ENCODE peak calls at places on chromosome 10, in seven cellular contexts. Q, U, K, G, C, L and A are unnamed samples.
A peak's percentile ranks its signal among the peaks of the same experiment; 100 is the strongest.

GRCh38 chr10:45457487-45457886 is 83.5 kb downstream of the ALOX5 start:
- DNase-seq in Q (no peak), U (no peak), K (no peak), G (no peak), C (no peak), L (no peak), A (no peak)

GRCh38 chr10:53601260-53601875 is 828.8 kb upstream of the MBL2 start:
- DNase-seq in Q (no peak), U (no peak), K (no peak), G (no peak), C (no peak), L (peak; percentile 54), A (peak; percentile 6)

GRCh38 chr10:90571876-90572275 is 286.0 kb downstream of the HTR7 start:
- DNase-seq in Q (no peak), U (no peak), K (no peak), G (no peak), C (no peak), L (no peak), A (no peak)

GRCh38 chr10:970311-971149 is 17.7 kb upstream of the GTPBP4 start:
- DNase-seq in Q (no peak), U (no peak), K (no peak), G (no peak), C (no peak), L (peak; percentile 9), A (no peak)

GRCh38 chr10:96863922-96864543 is 31.9 kb downstream of the LCOR start:
- DNase-seq in Q (peak; percentile 21), U (no peak), K (no peak), G (no peak), C (no peak), L (peak; percentile 28), A (no peak)

GRCh38 chr10:114719311-114719710 is 61.2 kb upstream of the ABLIM1 start:
- DNase-seq in Q (no peak), U (no peak), K (no peak), G (no peak), C (no peak), L (no peak), A (no peak)

GRCh38 chr10:93406367-93407145 is 75.6 kb downstream of the MYOF start:
- DNase-seq in Q (no peak), U (no peak), K (no peak), G (no peak), C (no peak), L (peak; percentile 57), A (no peak)

GRCh38 chr10:97016728-97017473 is 168.9 kb downstream of the SLIT1 start:
- DNase-seq in Q (no peak), U (peak; percentile 38), K (no peak), G (no peak), C (no peak), L (no peak), A (no peak)

GRCh38 chr10:69869291-69869841 is 67.7 kb downstream of the COL13A1 start:
- DNase-seq in Q (no peak), U (no peak), K (no peak), G (no peak), C (no peak), L (peak; percentile 67), A (no peak)

GRCh38 chr10:62005281-62005680 is 103.8 kb downstream of the ARID5B start:
- DNase-seq in Q (no peak), U (no peak), K (no peak), G (no peak), C (no peak), L (no peak), A (no peak)

GRCh38 chr10:33945051-33945450 is 610.6 kb upstream of the NRP1 start:
- DNase-seq in Q (no peak), U (no peak), K (no peak), G (no peak), C (no peak), L (no peak), A (no peak)

GRCh38 chr10:13891542-13892431 is 305.0 kb downstream of the PRPF18 start:
- DNase-seq in Q (no peak), U (peak; percentile 74), K (no peak), G (no peak), C (no peak), L (peak; percentile 34), A (no peak)

GRCh38 chr10:69734797-69735468 is 66.8 kb upstream of the COL13A1 start:
- DNase-seq in Q (no peak), U (no peak), K (peak; percentile 36), G (no peak), C (no peak), L (no peak), A (peak; percentile 11)

GRCh38 chr10:35925511-35925910 is 283.4 kb upstream of the FZD8 start:
- DNase-seq in Q (no peak), U (no peak), K (no peak), G (no peak), C (no peak), L (peak; percentile 25), A (no peak)

GRCh38 chr10:52652431-52653220 is 120.0 kb downstream of the MBL2 start:
- DNase-seq in Q (no peak), U (no peak), K (no peak), G (no peak), C (no peak), L (peak; percentile 13), A (no peak)

GRCh38 chr10:85265121-85265520 is 936.7 kb downstream of the CCSER2 start:
- DNase-seq in Q (no peak), U (no peak), K (no peak), G (no peak), C (no peak), L (no peak), A (no peak)

GRCh38 chr10:124233546-124234138 is 140.2 kb upstream of the CHST15 start:
- DNase-seq in Q (no peak), U (no peak), K (no peak), G (no peak), C (no peak), L (no peak), A (no peak)

GRCh38 chr10:102327002-102327401 is 68.5 kb upstream of the NFKB2 start:
- DNase-seq in Q (no peak), U (no peak), K (peak; percentile 88), G (no peak), C (no peak), L (no peak), A (no peak)

GRCh38 chr10:45673074-45673628 is 579 bp upstream of the ZFAND4 start:
- DNase-seq in Q (no peak), U (no peak), K (peak; percentile 55), G (peak; percentile 38), C (no peak), L (no peak), A (no peak)

GRCh38 chr10:69146756-69147155 is 22.8 kb downstream of the VPS26A start:
- DNase-seq in Q (no peak), U (no peak), K (no peak), G (no peak), C (no peak), L (no peak), A (no peak)

DNA sequence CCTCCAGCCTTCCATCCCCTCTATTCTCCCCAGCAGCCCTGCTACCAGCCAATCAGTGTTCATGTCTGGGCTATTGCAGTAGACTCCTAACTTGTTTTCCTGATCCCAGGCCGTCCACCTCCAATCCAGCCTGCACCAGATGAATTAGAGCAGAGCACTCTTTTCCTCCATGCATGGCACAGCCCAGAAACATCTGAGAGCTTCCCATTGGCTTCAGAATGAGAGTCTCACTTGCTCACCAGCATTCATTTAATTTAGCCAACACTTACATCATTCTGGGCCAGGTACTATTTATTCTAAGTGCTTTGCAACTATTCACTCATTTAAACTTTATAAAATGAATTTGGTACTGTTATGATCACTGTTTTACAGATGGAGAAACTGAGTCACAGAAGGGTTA is 51.4 kb upstream of the DUSP5 start:
- DNase-seq in Q (no peak), U (no peak), K (no peak), G (no peak), C (no peak), L (no peak), A (no peak)
- H3K4me3 ChIP-seq in Q (no peak overlapping the region), U (no peak overlapping the region), K (no peak overlapping the region), G (no peak overlapping the region), C (no peak overlapping the region), L (no peak overlapping the region), A (no peak overlapping the region)

GRCh38 chr10:104336829-104337526 is 1.3 kb downstream of the ITPRIP start:
- DNase-seq in Q (no peak), U (no peak), K (no peak), G (no peak), C (no peak), L (peak; percentile 85), A (no peak)

GRCh38 chr10:104334561-104334960 is 3.7 kb downstream of the ITPRIP start:
- DNase-seq in Q (no peak), U (no peak), K (no peak), G (peak; percentile 13), C (no peak), L (no peak), A (no peak)

GRCh38 chr10:104333037-104333727 is 5.1 kb downstream of the ITPRIP start:
- DNase-seq in Q (no peak), U (peak; percentile 65), K (no peak), G (peak; percentile 14), C (no peak), L (peak; percentile 47), A (no peak)

GRCh38 chr10:104333728-104334373 is 4.4 kb downstream of the ITPRIP start:
- DNase-seq in Q (no peak), U (peak; percentile 51), K (no peak), G (peak; percentile 14), C (no peak), L (no peak), A (no peak)

GRCh38 chr10:104334965-104335650 is 3.2 kb downstream of the ITPRIP start:
- DNase-seq in Q (no peak), U (no peak), K (no peak), G (no peak), C (no peak), L (no peak), A (no peak)
- H3K4me3 ChIP-seq in Q (no peak overlapping the region), U (peak overlapping the region; percentile 63), K (no peak overlapping the region), G (no peak overlapping the region), C (peak overlapping the region; percentile 98), L (no peak overlapping the region), A (no peak overlapping the region)

GRCh38 chr10:30818010-30818660 is 188.6 kb upstream of the LYZL2 start:
- DNase-seq in Q (no peak), U (peak; percentile 80), K (peak; percentile 34), G (peak; percentile 53), C (no peak), L (peak; percentile 93), A (peak; percentile 23)
- H3K4me3 ChIP-seq in Q (no peak overlapping the region), U (no peak overlapping the region), K (no peak overlapping the region), G (no peak overlapping the region), C (no peak overlapping the region), L (no peak overlapping the region), A (no peak overlapping the region)

DNA sequence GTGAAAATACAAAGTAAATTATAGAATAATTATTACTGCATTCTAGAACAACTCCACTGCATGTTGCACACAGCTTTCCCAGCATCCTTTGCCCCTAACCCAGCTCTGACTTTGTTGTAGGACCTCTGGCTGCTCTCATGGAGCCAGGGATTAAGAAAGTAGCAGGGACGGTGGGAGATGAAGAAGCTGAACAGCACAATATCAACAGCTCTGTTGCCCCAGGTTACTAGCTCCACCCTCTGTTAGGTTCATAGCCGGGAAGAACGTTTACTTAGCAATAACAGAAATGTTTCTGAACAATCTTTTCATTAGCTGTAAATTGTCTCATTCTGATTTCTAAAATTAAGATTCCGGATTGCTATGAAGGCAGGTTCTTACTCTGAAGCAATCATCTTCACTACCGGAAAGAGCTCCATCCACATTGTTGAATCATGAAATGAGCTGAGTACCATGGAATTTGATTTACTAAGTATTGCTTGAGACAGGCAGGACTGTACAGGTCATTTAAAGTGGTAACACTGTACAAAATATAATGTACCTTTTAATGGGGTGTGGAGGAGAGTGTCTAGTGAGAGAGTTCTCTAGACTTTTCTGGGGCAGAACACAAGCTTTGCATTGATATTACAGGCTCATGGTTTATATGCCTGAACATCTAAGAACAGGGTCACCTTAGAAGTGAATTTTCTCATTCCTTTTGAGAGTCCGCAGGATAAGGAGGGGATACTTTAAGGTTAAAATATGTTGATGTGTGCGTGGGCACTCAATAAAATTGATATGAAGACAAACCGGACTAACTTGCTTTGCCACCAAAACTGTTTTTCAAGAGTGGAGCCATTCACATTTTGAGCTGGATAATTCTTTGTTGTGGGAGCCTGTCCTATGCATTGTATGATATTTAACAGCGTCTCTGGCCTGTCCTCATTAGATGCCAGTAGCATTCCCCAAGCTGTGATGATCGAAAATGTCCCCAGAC is 20.8 kb upstream of the RAB18 start:
- DNase-seq in Q (no peak), U (no peak), K (no peak), G (no peak), C (no peak), L (no peak), A (no peak)
- H3K4me3 ChIP-seq in Q (no peak overlapping the region), U (no peak overlapping the region), K (no peak overlapping the region), G (no peak overlapping the region), C (no peak overlapping the region), L (no peak overlapping the region), A (no peak overlapping the region)